ENCODE peak calls at places on chromosomes 4 and X, in ten cellular contexts. One of them, this sample, is unnamed.

GRCh38 chrX:14920196-14920595 is 47.0 kb downstream of the MOSPD2 start:
- DNase-seq in stimulated activated CD4-positive, alpha-beta T cell treated with anti-CD3 and anti-CD28 coated beads, Interleukin-4, amount 100 ng/mL, for 48 hours: no peak
- DNase-seq in CD8-positive, alpha-beta memory T cell: no peak
- DNase-seq in HFF-Myc: no peak
- DNase-seq in activated naive CD8-positive, alpha-beta T cell treated with anti-CD3 and anti-CD28 coated beads, Interleukin-2, amount 50 U/mL, for 16 hours: no peak
- DNase-seq in NCI-H2081: no peak
- DNase-seq in HCEC 1CT: peak; percentile 15
- DNase-seq in astrocyte of the hippocampus: peak; percentile 47
- DNase-seq in fibroblast of the aortic adventitia: peak; percentile 73
- DNase-seq in sciatic nerve: no peak
- DNase-seq in this sample: no peak

GRCh38 chrX:51614353-51614752 is 4.4 kb downstream of the CENPVL3 start:
- DNase-seq in stimulated activated CD4-positive, alpha-beta T cell treated with anti-CD3 and anti-CD28 coated beads, Interleukin-4, amount 100 ng/mL, for 48 hours: no peak
- DNase-seq in CD8-positive, alpha-beta memory T cell: no peak
- DNase-seq in HFF-Myc: no peak
- DNase-seq in activated naive CD8-positive, alpha-beta T cell treated with anti-CD3 and anti-CD28 coated beads, Interleukin-2, amount 50 U/mL, for 16 hours: no peak
- DNase-seq in NCI-H2081: peak; percentile 23
- DNase-seq in HCEC 1CT: peak; percentile 46
- DNase-seq in astrocyte of the hippocampus: peak; percentile 52
- DNase-seq in fibroblast of the aortic adventitia: peak; percentile 70
- DNase-seq in sciatic nerve: no peak
- DNase-seq in this sample: peak; percentile 5

GRCh38 chr4:175671491-175671934 is 140.6 kb downstream of the GPM6A start:
- DNase-seq in stimulated activated CD4-positive, alpha-beta T cell treated with anti-CD3 and anti-CD28 coated beads, Interleukin-4, amount 100 ng/mL, for 48 hours: no peak
- DNase-seq in CD8-positive, alpha-beta memory T cell: no peak
- DNase-seq in HFF-Myc: no peak
- DNase-seq in activated naive CD8-positive, alpha-beta T cell treated with anti-CD3 and anti-CD28 coated beads, Interleukin-2, amount 50 U/mL, for 16 hours: no peak
- DNase-seq in NCI-H2081: no peak
- DNase-seq in HCEC 1CT: no peak
- DNase-seq in astrocyte of the hippocampus: peak; percentile 37
- DNase-seq in fibroblast of the aortic adventitia: no peak
- DNase-seq in sciatic nerve: no peak
- DNase-seq in this sample: no peak

GRCh38 chrX:85221361-85221760 is 22.2 kb downstream of the SATL1 start:
- DNase-seq in stimulated activated CD4-positive, alpha-beta T cell treated with anti-CD3 and anti-CD28 coated beads, Interleukin-4, amount 100 ng/mL, for 48 hours: no peak
- DNase-seq in CD8-positive, alpha-beta memory T cell: no peak
- DNase-seq in HFF-Myc: no peak
- DNase-seq in activated naive CD8-positive, alpha-beta T cell treated with anti-CD3 and anti-CD28 coated beads, Interleukin-2, amount 50 U/mL, for 16 hours: no peak
- DNase-seq in NCI-H2081: no peak
- DNase-seq in HCEC 1CT: no peak
- DNase-seq in astrocyte of the hippocampus: no peak
- DNase-seq in fibroblast of the aortic adventitia: no peak
- DNase-seq in sciatic nerve: no peak
- DNase-seq in this sample: no peak

GRCh38 chrX:101803451-101803850 is 128.4 kb downstream of the ZMAT1 start:
- DNase-seq in stimulated activated CD4-positive, alpha-beta T cell treated with anti-CD3 and anti-CD28 coated beads, Interleukin-4, amount 100 ng/mL, for 48 hours: no peak
- DNase-seq in CD8-positive, alpha-beta memory T cell: no peak
- DNase-seq in HFF-Myc: no peak
- DNase-seq in activated naive CD8-positive, alpha-beta T cell treated with anti-CD3 and anti-CD28 coated beads, Interleukin-2, amount 50 U/mL, for 16 hours: no peak
- DNase-seq in NCI-H2081: no peak
- DNase-seq in HCEC 1CT: no peak
- DNase-seq in astrocyte of the hippocampus: peak; percentile 19
- DNase-seq in fibroblast of the aortic adventitia: peak; percentile 21
- DNase-seq in sciatic nerve: no peak
- DNase-seq in this sample: no peak

GRCh38 chr4:129641179-129641578 is 545.2 kb downstream of the C4orf33 start:
- DNase-seq in stimulated activated CD4-positive, alpha-beta T cell treated with anti-CD3 and anti-CD28 coated beads, Interleukin-4, amount 100 ng/mL, for 48 hours: peak; percentile 30
- DNase-seq in CD8-positive, alpha-beta memory T cell: no peak
- DNase-seq in HFF-Myc: peak; percentile 6
- DNase-seq in activated naive CD8-positive, alpha-beta T cell treated with anti-CD3 and anti-CD28 coated beads, Interleukin-2, amount 50 U/mL, for 16 hours: no peak
- DNase-seq in NCI-H2081: peak; percentile 7
- DNase-seq in HCEC 1CT: peak; percentile 6
- DNase-seq in astrocyte of the hippocampus: peak; percentile 71
- DNase-seq in fibroblast of the aortic adventitia: peak; percentile 69
- DNase-seq in sciatic nerve: peak; percentile 74
- DNase-seq in this sample: peak; percentile 58

GRCh38 chr4:6256141-6256540 is 13.5 kb upstream of the WFS1 start:
- DNase-seq in stimulated activated CD4-positive, alpha-beta T cell treated with anti-CD3 and anti-CD28 coated beads, Interleukin-4, amount 100 ng/mL, for 48 hours: no peak
- DNase-seq in CD8-positive, alpha-beta memory T cell: no peak
- DNase-seq in HFF-Myc: no peak
- DNase-seq in activated naive CD8-positive, alpha-beta T cell treated with anti-CD3 and anti-CD28 coated beads, Interleukin-2, amount 50 U/mL, for 16 hours: no peak
- DNase-seq in NCI-H2081: no peak
- DNase-seq in HCEC 1CT: no peak
- DNase-seq in astrocyte of the hippocampus: no peak
- DNase-seq in fibroblast of the aortic adventitia: no peak
- DNase-seq in sciatic nerve: no peak
- DNase-seq in this sample: no peak

GRCh38 chr4:84826681-84827080 is 139.8 kb downstream of the WDFY3 start:
- DNase-seq in stimulated activated CD4-positive, alpha-beta T cell treated with anti-CD3 and anti-CD28 coated beads, Interleukin-4, amount 100 ng/mL, for 48 hours: no peak
- DNase-seq in CD8-positive, alpha-beta memory T cell: no peak
- DNase-seq in HFF-Myc: no peak
- DNase-seq in activated naive CD8-positive, alpha-beta T cell treated with anti-CD3 and anti-CD28 coated beads, Interleukin-2, amount 50 U/mL, for 16 hours: no peak
- DNase-seq in NCI-H2081: no peak
- DNase-seq in HCEC 1CT: no peak
- DNase-seq in astrocyte of the hippocampus: no peak
- DNase-seq in fibroblast of the aortic adventitia: no peak
- DNase-seq in sciatic nerve: no peak
- DNase-seq in this sample: no peak

GRCh38 chrX:20523626-20524312 is 257.1 kb upstream of the RPS6KA3 start:
- DNase-seq in stimulated activated CD4-positive, alpha-beta T cell treated with anti-CD3 and anti-CD28 coated beads, Interleukin-4, amount 100 ng/mL, for 48 hours: no peak
- DNase-seq in CD8-positive, alpha-beta memory T cell: no peak
- DNase-seq in HFF-Myc: no peak
- DNase-seq in activated naive CD8-positive, alpha-beta T cell treated with anti-CD3 and anti-CD28 coated beads, Interleukin-2, amount 50 U/mL, for 16 hours: no peak
- DNase-seq in NCI-H2081: no peak
- DNase-seq in HCEC 1CT: no peak
- DNase-seq in astrocyte of the hippocampus: no peak
- DNase-seq in fibroblast of the aortic adventitia: no peak
- DNase-seq in sciatic nerve: no peak
- DNase-seq in this sample: no peak

GRCh38 chrX:119757979-119758681 is at the start of gene SOWAHD:
- DNase-seq in stimulated activated CD4-positive, alpha-beta T cell treated with anti-CD3 and anti-CD28 coated beads, Interleukin-4, amount 100 ng/mL, for 48 hours: no peak
- DNase-seq in CD8-positive, alpha-beta memory T cell: peak; percentile 57
- DNase-seq in HFF-Myc: no peak
- DNase-seq in activated naive CD8-positive, alpha-beta T cell treated with anti-CD3 and anti-CD28 coated beads, Interleukin-2, amount 50 U/mL, for 16 hours: no peak
- DNase-seq in NCI-H2081: peak; percentile 24
- DNase-seq in HCEC 1CT: no peak
- DNase-seq in astrocyte of the hippocampus: peak; percentile 33
- DNase-seq in fibroblast of the aortic adventitia: no peak
- DNase-seq in sciatic nerve: no peak
- DNase-seq in this sample: no peak

GRCh38 chr4:126057371-126057770 is 742.6 kb downstream of the FAT4 start:
- DNase-seq in stimulated activated CD4-positive, alpha-beta T cell treated with anti-CD3 and anti-CD28 coated beads, Interleukin-4, amount 100 ng/mL, for 48 hours: no peak
- DNase-seq in CD8-positive, alpha-beta memory T cell: no peak
- DNase-seq in HFF-Myc: no peak
- DNase-seq in activated naive CD8-positive, alpha-beta T cell treated with anti-CD3 and anti-CD28 coated beads, Interleukin-2, amount 50 U/mL, for 16 hours: no peak
- DNase-seq in NCI-H2081: no peak
- DNase-seq in HCEC 1CT: no peak
- DNase-seq in astrocyte of the hippocampus: no peak
- DNase-seq in fibroblast of the aortic adventitia: no peak
- DNase-seq in sciatic nerve: no peak
- DNase-seq in this sample: no peak

GRCh38 chr4:10092481-10093272 is 23.9 kb downstream of the WDR1 start:
- DNase-seq in stimulated activated CD4-positive, alpha-beta T cell treated with anti-CD3 and anti-CD28 coated beads, Interleukin-4, amount 100 ng/mL, for 48 hours: no peak
- DNase-seq in CD8-positive, alpha-beta memory T cell: no peak
- DNase-seq in HFF-Myc: no peak
- DNase-seq in activated naive CD8-positive, alpha-beta T cell treated with anti-CD3 and anti-CD28 coated beads, Interleukin-2, amount 50 U/mL, for 16 hours: no peak
- DNase-seq in NCI-H2081: no peak
- DNase-seq in HCEC 1CT: no peak
- DNase-seq in astrocyte of the hippocampus: no peak
- DNase-seq in fibroblast of the aortic adventitia: no peak
- DNase-seq in sciatic nerve: no peak
- DNase-seq in this sample: no peak

GRCh38 chr4:78693777-78694456 is 82.2 kb upstream of the BMP2K start:
- DNase-seq in stimulated activated CD4-positive, alpha-beta T cell treated with anti-CD3 and anti-CD28 coated beads, Interleukin-4, amount 100 ng/mL, for 48 hours: no peak
- DNase-seq in CD8-positive, alpha-beta memory T cell: no peak
- DNase-seq in HFF-Myc: no peak
- DNase-seq in activated naive CD8-positive, alpha-beta T cell treated with anti-CD3 and anti-CD28 coated beads, Interleukin-2, amount 50 U/mL, for 16 hours: no peak
- DNase-seq in NCI-H2081: no peak
- DNase-seq in HCEC 1CT: peak; percentile 50
- DNase-seq in astrocyte of the hippocampus: no peak
- DNase-seq in fibroblast of the aortic adventitia: peak; percentile 43
- DNase-seq in sciatic nerve: no peak
- DNase-seq in this sample: no peak

GRCh38 chr4:154049457-154050181 is 260.7 kb upstream of the SFRP2 start:
- DNase-seq in stimulated activated CD4-positive, alpha-beta T cell treated with anti-CD3 and anti-CD28 coated beads, Interleukin-4, amount 100 ng/mL, for 48 hours: no peak
- DNase-seq in CD8-positive, alpha-beta memory T cell: no peak
- DNase-seq in HFF-Myc: no peak
- DNase-seq in activated naive CD8-positive, alpha-beta T cell treated with anti-CD3 and anti-CD28 coated beads, Interleukin-2, amount 50 U/mL, for 16 hours: no peak
- DNase-seq in NCI-H2081: no peak
- DNase-seq in HCEC 1CT: peak; percentile 22
- DNase-seq in astrocyte of the hippocampus: peak; percentile 54
- DNase-seq in fibroblast of the aortic adventitia: peak; percentile 67
- DNase-seq in sciatic nerve: no peak
- DNase-seq in this sample: peak; percentile 11

GRCh38 chrX:26192204-26192603 is at the start of gene MAGEB6:
- DNase-seq in stimulated activated CD4-positive, alpha-beta T cell treated with anti-CD3 and anti-CD28 coated beads, Interleukin-4, amount 100 ng/mL, for 48 hours: no peak
- DNase-seq in CD8-positive, alpha-beta memory T cell: no peak
- DNase-seq in HFF-Myc: no peak
- DNase-seq in activated naive CD8-positive, alpha-beta T cell treated with anti-CD3 and anti-CD28 coated beads, Interleukin-2, amount 50 U/mL, for 16 hours: no peak
- DNase-seq in NCI-H2081: no peak
- DNase-seq in HCEC 1CT: no peak
- DNase-seq in astrocyte of the hippocampus: no peak
- DNase-seq in fibroblast of the aortic adventitia: no peak
- DNase-seq in sciatic nerve: no peak
- DNase-seq in this sample: no peak

GRCh38 chr4:2591189-2591588 is 54.7 kb downstream of the FAM193A start:
- DNase-seq in stimulated activated CD4-positive, alpha-beta T cell treated with anti-CD3 and anti-CD28 coated beads, Interleukin-4, amount 100 ng/mL, for 48 hours: no peak
- DNase-seq in CD8-positive, alpha-beta memory T cell: no peak
- DNase-seq in HFF-Myc: no peak
- DNase-seq in activated naive CD8-positive, alpha-beta T cell treated with anti-CD3 and anti-CD28 coated beads, Interleukin-2, amount 50 U/mL, for 16 hours: no peak
- DNase-seq in NCI-H2081: no peak
- DNase-seq in HCEC 1CT: no peak
- DNase-seq in astrocyte of the hippocampus: peak; percentile 25
- DNase-seq in fibroblast of the aortic adventitia: peak; percentile 68
- DNase-seq in sciatic nerve: no peak
- DNase-seq in this sample: no peak

GRCh38 chrX:154401918-154402621 is 3.9 kb downstream of the RPL10 start:
- DNase-seq in stimulated activated CD4-positive, alpha-beta T cell treated with anti-CD3 and anti-CD28 coated beads, Interleukin-4, amount 100 ng/mL, for 48 hours: no peak
- DNase-seq in CD8-positive, alpha-beta memory T cell: no peak
- DNase-seq in HFF-Myc: no peak
- DNase-seq in activated naive CD8-positive, alpha-beta T cell treated with anti-CD3 and anti-CD28 coated beads, Interleukin-2, amount 50 U/mL, for 16 hours: no peak
- DNase-seq in NCI-H2081: no peak
- DNase-seq in HCEC 1CT: peak; percentile 3
- DNase-seq in astrocyte of the hippocampus: no peak
- DNase-seq in fibroblast of the aortic adventitia: peak; percentile 26
- DNase-seq in sciatic nerve: no peak
- DNase-seq in this sample: peak; percentile 32

GRCh38 chr4:17577660-17578481 is 873 bp downstream of the LAP3 start:
- DNase-seq in stimulated activated CD4-positive, alpha-beta T cell treated with anti-CD3 and anti-CD28 coated beads, Interleukin-4, amount 100 ng/mL, for 48 hours: peak; percentile 35
- DNase-seq in CD8-positive, alpha-beta memory T cell: no peak
- DNase-seq in HFF-Myc: no peak
- DNase-seq in activated naive CD8-positive, alpha-beta T cell treated with anti-CD3 and anti-CD28 coated beads, Interleukin-2, amount 50 U/mL, for 16 hours: peak; percentile 1
- DNase-seq in NCI-H2081: no peak
- DNase-seq in HCEC 1CT: peak; percentile 32
- DNase-seq in astrocyte of the hippocampus: no peak
- DNase-seq in fibroblast of the aortic adventitia: peak; percentile 22
- DNase-seq in sciatic nerve: peak; percentile 75
- DNase-seq in this sample: peak; percentile 27

GRCh38 chr4:70637239-70637920 is 8.8 kb downstream of the ENAM start:
- DNase-seq in stimulated activated CD4-positive, alpha-beta T cell treated with anti-CD3 and anti-CD28 coated beads, Interleukin-4, amount 100 ng/mL, for 48 hours: no peak
- DNase-seq in CD8-positive, alpha-beta memory T cell: no peak
- DNase-seq in HFF-Myc: no peak
- DNase-seq in activated naive CD8-positive, alpha-beta T cell treated with anti-CD3 and anti-CD28 coated beads, Interleukin-2, amount 50 U/mL, for 16 hours: no peak
- DNase-seq in NCI-H2081: no peak
- DNase-seq in HCEC 1CT: peak; percentile 27
- DNase-seq in astrocyte of the hippocampus: no peak
- DNase-seq in fibroblast of the aortic adventitia: peak; percentile 25
- DNase-seq in sciatic nerve: no peak
- DNase-seq in this sample: no peak

GRCh38 chr4:166042510-166043055 is 169.5 kb downstream of the TLL1 start:
- DNase-seq in stimulated activated CD4-positive, alpha-beta T cell treated with anti-CD3 and anti-CD28 coated beads, Interleukin-4, amount 100 ng/mL, for 48 hours: no peak
- DNase-seq in CD8-positive, alpha-beta memory T cell: no peak
- DNase-seq in HFF-Myc: no peak
- DNase-seq in activated naive CD8-positive, alpha-beta T cell treated with anti-CD3 and anti-CD28 coated beads, Interleukin-2, amount 50 U/mL, for 16 hours: no peak
- DNase-seq in NCI-H2081: no peak
- DNase-seq in HCEC 1CT: no peak
- DNase-seq in astrocyte of the hippocampus: no peak
- DNase-seq in fibroblast of the aortic adventitia: peak; percentile 13
- DNase-seq in sciatic nerve: no peak
- DNase-seq in this sample: no peak

GRCh38 chr4:95505149-95505548 is 43.6 kb downstream of the UNC5C start:
- DNase-seq in stimulated activated CD4-positive, alpha-beta T cell treated with anti-CD3 and anti-CD28 coated beads, Interleukin-4, amount 100 ng/mL, for 48 hours: no peak
- DNase-seq in CD8-positive, alpha-beta memory T cell: no peak
- DNase-seq in HFF-Myc: no peak
- DNase-seq in activated naive CD8-positive, alpha-beta T cell treated with anti-CD3 and anti-CD28 coated beads, Interleukin-2, amount 50 U/mL, for 16 hours: no peak
- DNase-seq in NCI-H2081: no peak
- DNase-seq in HCEC 1CT: no peak
- DNase-seq in astrocyte of the hippocampus: peak; percentile 90
- DNase-seq in fibroblast of the aortic adventitia: peak; percentile 75
- DNase-seq in sciatic nerve: no peak
- DNase-seq in this sample: peak; percentile 72

GRCh38 chr4:38071801-38072567 is 111.8 kb downstream of the PTTG2 start:
- DNase-seq in stimulated activated CD4-positive, alpha-beta T cell treated with anti-CD3 and anti-CD28 coated beads, Interleukin-4, amount 100 ng/mL, for 48 hours: no peak
- DNase-seq in CD8-positive, alpha-beta memory T cell: no peak
- DNase-seq in HFF-Myc: no peak
- DNase-seq in activated naive CD8-positive, alpha-beta T cell treated with anti-CD3 and anti-CD28 coated beads, Interleukin-2, amount 50 U/mL, for 16 hours: no peak
- DNase-seq in NCI-H2081: no peak
- DNase-seq in HCEC 1CT: no peak
- DNase-seq in astrocyte of the hippocampus: no peak
- DNase-seq in fibroblast of the aortic adventitia: peak; percentile 47
- DNase-seq in sciatic nerve: no peak
- DNase-seq in this sample: no peak

GRCh38 chr4:95536650-95537049 is 12.1 kb downstream of the UNC5C start:
- DNase-seq in stimulated activated CD4-positive, alpha-beta T cell treated with anti-CD3 and anti-CD28 coated beads, Interleukin-4, amount 100 ng/mL, for 48 hours: no peak
- DNase-seq in CD8-positive, alpha-beta memory T cell: no peak
- DNase-seq in HFF-Myc: no peak
- DNase-seq in activated naive CD8-positive, alpha-beta T cell treated with anti-CD3 and anti-CD28 coated beads, Interleukin-2, amount 50 U/mL, for 16 hours: no peak
- DNase-seq in NCI-H2081: no peak
- DNase-seq in HCEC 1CT: no peak
- DNase-seq in astrocyte of the hippocampus: no peak
- DNase-seq in fibroblast of the aortic adventitia: no peak
- DNase-seq in sciatic nerve: no peak
- DNase-seq in this sample: no peak

GRCh38 chr4:131644619-131645018 is 1504.5 kb upstream of the PCDH10 start:
- DNase-seq in stimulated activated CD4-positive, alpha-beta T cell treated with anti-CD3 and anti-CD28 coated beads, Interleukin-4, amount 100 ng/mL, for 48 hours: no peak
- DNase-seq in CD8-positive, alpha-beta memory T cell: no peak
- DNase-seq in HFF-Myc: peak; percentile 4
- DNase-seq in activated naive CD8-positive, alpha-beta T cell treated with anti-CD3 and anti-CD28 coated beads, Interleukin-2, amount 50 U/mL, for 16 hours: no peak
- DNase-seq in NCI-H2081: no peak
- DNase-seq in HCEC 1CT: peak; percentile 35
- DNase-seq in astrocyte of the hippocampus: no peak
- DNase-seq in fibroblast of the aortic adventitia: peak; percentile 32
- DNase-seq in sciatic nerve: no peak
- DNase-seq in this sample: peak; percentile 34

GRCh38 chr4:34644716-34645115 is 1599.6 kb downstream of the ARAP2 start:
- DNase-seq in stimulated activated CD4-positive, alpha-beta T cell treated with anti-CD3 and anti-CD28 coated beads, Interleukin-4, amount 100 ng/mL, for 48 hours: no peak
- DNase-seq in CD8-positive, alpha-beta memory T cell: no peak
- DNase-seq in HFF-Myc: no peak
- DNase-seq in activated naive CD8-positive, alpha-beta T cell treated with anti-CD3 and anti-CD28 coated beads, Interleukin-2, amount 50 U/mL, for 16 hours: no peak
- DNase-seq in NCI-H2081: no peak
- DNase-seq in HCEC 1CT: no peak
- DNase-seq in astrocyte of the hippocampus: no peak
- DNase-seq in fibroblast of the aortic adventitia: no peak
- DNase-seq in sciatic nerve: no peak
- DNase-seq in this sample: no peak

GRCh38 chr4:25916870-25917269 is 2.9 kb downstream of the SMIM20 start:
- DNase-seq in stimulated activated CD4-positive, alpha-beta T cell treated with anti-CD3 and anti-CD28 coated beads, Interleukin-4, amount 100 ng/mL, for 48 hours: no peak
- DNase-seq in CD8-positive, alpha-beta memory T cell: no peak
- DNase-seq in HFF-Myc: no peak
- DNase-seq in activated naive CD8-positive, alpha-beta T cell treated with anti-CD3 and anti-CD28 coated beads, Interleukin-2, amount 50 U/mL, for 16 hours: no peak
- DNase-seq in NCI-H2081: no peak
- DNase-seq in HCEC 1CT: no peak
- DNase-seq in astrocyte of the hippocampus: no peak
- DNase-seq in fibroblast of the aortic adventitia: no peak
- DNase-seq in sciatic nerve: no peak
- DNase-seq in this sample: no peak

GRCh38 chrX:20320461-20321159 is 53.9 kb upstream of the RPS6KA3 start:
- DNase-seq in stimulated activated CD4-positive, alpha-beta T cell treated with anti-CD3 and anti-CD28 coated beads, Interleukin-4, amount 100 ng/mL, for 48 hours: no peak
- DNase-seq in CD8-positive, alpha-beta memory T cell: peak; percentile 39
- DNase-seq in HFF-Myc: no peak
- DNase-seq in activated naive CD8-positive, alpha-beta T cell treated with anti-CD3 and anti-CD28 coated beads, Interleukin-2, amount 50 U/mL, for 16 hours: no peak
- DNase-seq in NCI-H2081: no peak
- DNase-seq in HCEC 1CT: peak; percentile 2
- DNase-seq in astrocyte of the hippocampus: no peak
- DNase-seq in fibroblast of the aortic adventitia: no peak
- DNase-seq in sciatic nerve: no peak
- DNase-seq in this sample: no peak

GRCh38 chr4:89737888-89738287 is 99.1 kb downstream of the SNCA start:
- DNase-seq in stimulated activated CD4-positive, alpha-beta T cell treated with anti-CD3 and anti-CD28 coated beads, Interleukin-4, amount 100 ng/mL, for 48 hours: no peak
- DNase-seq in CD8-positive, alpha-beta memory T cell: no peak
- DNase-seq in HFF-Myc: no peak
- DNase-seq in activated naive CD8-positive, alpha-beta T cell treated with anti-CD3 and anti-CD28 coated beads, Interleukin-2, amount 50 U/mL, for 16 hours: no peak
- DNase-seq in NCI-H2081: peak; percentile 34
- DNase-seq in HCEC 1CT: peak; percentile 1
- DNase-seq in astrocyte of the hippocampus: peak; percentile 81
- DNase-seq in fibroblast of the aortic adventitia: peak; percentile 12
- DNase-seq in sciatic nerve: no peak
- DNase-seq in this sample: peak; percentile 31